ENCODE peak calls at places on chromosomes 16 and 17, in seven cellular contexts. C, P, D, X, H, E and T are unnamed samples.

GRCh38 chr17:43615330-43615729 is 46.4 kb downstream of the MEOX1 start:
- DNase-seq in C (no peak), P (no peak), D (no peak), X (no peak), H (no peak), E (no peak), T (no peak)

GRCh38 chr17:2828396-2829038 is 32.3 kb downstream of the RAP1GAP2 start:
- DNase-seq in C (peak), P (peak), D (peak), X (peak), H (peak), E (peak), T (peak)

GRCh38 chr17:82356028-82356427 is 3.0 kb upstream of the TEX19 start:
- DNase-seq in C (no peak), P (no peak), D (peak), X (no peak), H (no peak), E (no peak), T (peak)

GRCh38 chr16:69494993-69495392 is 70.6 kb downstream of the CYB5B start:
- DNase-seq in C (no peak), P (peak), D (peak), X (peak), H (no peak), E (peak), T (no peak)

GRCh38 chr17:75152971-75153853 is 1.1 kb downstream of the JPT1 start:
- DNase-seq in C (peak), P (peak), D (peak), X (peak), H (no peak), E (peak), T (peak)

GRCh38 chr17:76791053-76791980 is 53.4 kb downstream of the MFSD11 start:
- DNase-seq in C (peak), P (peak), D (peak), X (peak), H (peak), E (no peak), T (peak)

GRCh38 chr16:65227041-65227835 is 105.4 kb upstream of the CDH11 start:
- DNase-seq in C (no peak), P (no peak), D (no peak), X (no peak), H (no peak), E (no peak), T (no peak)

GRCh38 chr17:5097101-5097834 is 14.4 kb downstream of the ZNF232 start:
- DNase-seq in C (no peak), P (no peak), D (no peak), X (no peak), H (no peak), E (peak), T (no peak)

GRCh38 chr16:86225905-86226371 is 284.4 kb upstream of the FOXF1 start:
- DNase-seq in C (no peak), P (no peak), D (no peak), X (no peak), H (no peak), E (no peak), T (no peak)